ENCODE peak calls at places on chromosomes 4 and X, in five cellular contexts. L, K, A, T and Y are unnamed samples.

GRCh38 chr4:69910016-69910782 is 20.7 kb upstream of the CSN1S1 start:
- DNase-seq in A (peak), K (peak), L (no peak), T (no peak), Y (no peak)

GRCh38 chr4:7261174-7261573 is 68.8 kb downstream of the SORCS2 start:
- DNase-seq in L (no peak), K (no peak), A (no peak), T (no peak), Y (no peak)

GRCh38 chr4:116180056-116180690 is 905.2 kb downstream of the TRAM1L1 start:
- DNase-seq in T (no peak), L (no peak), K (no peak), A (no peak), Y (peak)

GRCh38 chrX:12174358-12174757 is 36.1 kb downstream of the FRMPD4 start:
- DNase-seq in T (no peak), A (no peak), L (no peak), K (peak), Y (no peak)

GRCh38 chr4:8199594-8200301 is 658 bp downstream of the SH3TC1 start:
- DNase-seq in T (no peak), A (no peak), L (no peak), K (no peak), Y (no peak)

GRCh38 chr4:41932988-41933387 is 2.2 kb upstream of the TMEM33 start:
- DNase-seq in T (no peak), K (no peak), A (no peak), L (no peak), Y (no peak)

GRCh38 chr4:2257361-2258001 is 4.4 kb downstream of the MXD4 start:
- DNase-seq in A (no peak), K (no peak), T (no peak), L (peak), Y (no peak)

GRCh38 chrX:40476958-40477357 is 103.8 kb upstream of the ATP6AP2 start:
- DNase-seq in A (no peak), L (no peak), K (no peak), T (no peak), Y (no peak)

GRCh38 chr4:964346-965025 is 8.9 kb downstream of the DGKQ start:
- DNase-seq in A (no peak), T (no peak), K (no peak), L (no peak), Y (no peak)

GRCh38 chr4:53748328-53748772 is 157.1 kb upstream of the LNX1 start:
- DNase-seq in A (peak), K (no peak), T (no peak), L (no peak), Y (no peak)

GRCh38 chr4:124953059-124953850 is 240.7 kb upstream of the ANKRD50 start:
- DNase-seq in L (no peak), T (no peak), K (peak), A (no peak), Y (no peak)

GRCh38 chrX:45508459-45508858 is 307.8 kb upstream of the DIPK2B start:
- DNase-seq in K (peak), T (no peak), L (no peak), A (no peak), Y (no peak)

GRCh38 chr4:79273918-79274317 is 51.9 kb downstream of the NAA11 start:
- DNase-seq in A (no peak), L (no peak), K (no peak), T (no peak), Y (no peak)

GRCh38 chr4:13706130-13706529 is 78.6 kb upstream of the BOD1L1 start:
- DNase-seq in K (no peak), T (no peak), A (no peak), L (no peak), Y (no peak)

GRCh38 chr4:78426972-78427371 is 124.6 kb upstream of the ANXA3 start:
- DNase-seq in L (no peak), A (peak), K (no peak), T (no peak), Y (no peak)

GRCh38 chr4:147830987-147831386 is 99.1 kb downstream of the ARHGAP10 start:
- DNase-seq in A (no peak), L (no peak), K (peak), T (no peak), Y (peak)

GRCh38 chrX:47217121-47217851 is 1.2 kb upstream of the CDK16 start:
- DNase-seq in L (no peak), T (no peak), K (peak), A (no peak), Y (peak)

GRCh38 chr4:23504094-23504493 is 385.8 kb downstream of the PPARGC1A start:
- DNase-seq in A (no peak), L (no peak), K (no peak), T (no peak), Y (no peak)

GRCh38 chr4:40969499-40969898 is 219.7 kb downstream of the NSUN7 start:
- DNase-seq in T (no peak), A (no peak), L (no peak), K (no peak), Y (no peak)

GRCh38 chr4:120785202-120785601 is 137.3 kb downstream of the PRDM5 start:
- DNase-seq in L (no peak), K (no peak), T (no peak), A (no peak), Y (no peak)
- TF ChIP-seq CEBPB in L (no peak), K (no peak), T (no peak), A (no peak), Y (no peak)

GRCh38 chrX:69077895-69078455 is 87.3 kb downstream of the PJA1 start:
- DNase-seq in K (peak), L (no peak), T (no peak), A (no peak), Y (no peak)
- TF ChIP-seq USF2 in K (no peak), L (no peak), T (no peak), A (no peak), Y (no peak)

GRCh38 chr4:180784940-180785339 is 1458.3 kb upstream of the TENM3 start:
- DNase-seq in L (no peak), K (no peak), T (no peak), A (no peak), Y (no peak)
- TF ChIP-seq CEBPB in L (no peak), K (no peak), T (no peak), A (no peak), Y (no peak)

GRCh38 chr4:4820264-4820663 is 39.2 kb upstream of the MSX1 start:
- DNase-seq in K (no peak), T (no peak), A (no peak), L (no peak), Y (no peak)
- TF ChIP-seq USF2 in K (no peak), T (no peak), A (no peak), L (no peak), Y (no peak)